ENCODE peak calls at places on chromosomes 2 and 18, in five cellular contexts. H is stomach, U is H1, P is prostate gland, J is SK-N-MC. G is an unnamed sample.

GRCh38 chr2:144889348-144889747 is 369.4 kb upstream of the ZEB2 start:
- DNase-seq in J (no peak), P (no peak), H (no peak), U (no peak), G (no peak)

GRCh38 chr18:23228102-23229051 is 93.1 kb downstream of the CABLES1 start:
- DNase-seq in H (no peak), U (no peak), P (no peak), J (no peak), G (no peak)

GRCh38 chr2:239811001-239811798 is 213.9 kb downstream of the NDUFA10 start:
- DNase-seq in P (no peak), H (peak), J (no peak), U (no peak), G (no peak)

GRCh38 chr2:20145497-20146193 is 79.3 kb downstream of the SDC1 start:
- DNase-seq in U (no peak), J (no peak), P (no peak), H (peak), G (no peak)

GRCh38 chr2:216773072-216773471 is 77.7 kb upstream of the IGFBP5 start:
- DNase-seq in U (no peak), P (no peak), J (no peak), H (no peak), G (no peak)

GRCh38 chr18:33660696-33661310 is 82.8 kb downstream of the ASXL3 start:
- DNase-seq in P (no peak), J (no peak), H (no peak), U (no peak), G (no peak)

GRCh38 chr2:99420751-99421299 is 69.0 kb downstream of the REV1 start:
- DNase-seq in J (no peak), H (no peak), U (no peak), P (no peak), G (no peak)

GRCh38 chr2:16321872-16322271 is 343.8 kb downstream of the CYRIA start:
- DNase-seq in H (no peak), J (no peak), U (no peak), P (no peak), G (no peak)

GRCh38 chr2:234564719-234565118 is 67.8 kb upstream of the ARL4C start:
- DNase-seq in P (no peak), J (peak), U (no peak), H (no peak), G (no peak)

GRCh38 chr2:20673686-20674308 is 6.9 kb downstream of the GDF7 start:
- DNase-seq in H (no peak), P (no peak), J (no peak), U (no peak), G (no peak)

GRCh38 chr2:191607101-191607500 is 70.8 kb upstream of the NABP1 start:
- DNase-seq in P (no peak), J (no peak), H (no peak), U (no peak), G (no peak)

GRCh38 chr18:3771121-3771971 is 321.4 kb downstream of the TGIF1 start:
- DNase-seq in J (peak), P (peak), U (peak), H (peak), G (peak)

GRCh38 chr2:112343827-112344585 is 68.6 kb downstream of the ZC3H6 start:
- DNase-seq in H (no peak), U (no peak), P (no peak), J (no peak), G (no peak)

GRCh38 chr2:158100411-158100810 is 1.3 kb upstream of the UPP2 start:
- DNase-seq in J (no peak), U (no peak), P (no peak), H (no peak), G (no peak)

GRCh38 chr2:84924173-84925106 is 19.0 kb downstream of the TMSB10 start:
- DNase-seq in J (no peak), U (no peak), P (no peak), H (peak), G (no peak)

GRCh38 chr2:96788393-96789244 is 27.4 kb upstream of the CNNM3 start:
- DNase-seq in U (no peak), J (no peak), H (peak), P (no peak), G (no peak)

GRCh38 chr2:201298462-201298861 is 38.1 kb downstream of the CASP8 start:
- DNase-seq in J (no peak), U (no peak), P (no peak), H (no peak), G (no peak)

GRCh38 chr2:170770008-170770303 is 222 bp upstream of the ERICH2 start:
- DNase-seq in U (no peak), J (no peak), P (no peak), H (no peak), G (no peak)

GRCh38 chr2:241443486-241444223 is 64.7 kb downstream of the STK25 start:
- DNase-seq in U (no peak), P (no peak), H (peak), J (peak), G (no peak)

DNA sequence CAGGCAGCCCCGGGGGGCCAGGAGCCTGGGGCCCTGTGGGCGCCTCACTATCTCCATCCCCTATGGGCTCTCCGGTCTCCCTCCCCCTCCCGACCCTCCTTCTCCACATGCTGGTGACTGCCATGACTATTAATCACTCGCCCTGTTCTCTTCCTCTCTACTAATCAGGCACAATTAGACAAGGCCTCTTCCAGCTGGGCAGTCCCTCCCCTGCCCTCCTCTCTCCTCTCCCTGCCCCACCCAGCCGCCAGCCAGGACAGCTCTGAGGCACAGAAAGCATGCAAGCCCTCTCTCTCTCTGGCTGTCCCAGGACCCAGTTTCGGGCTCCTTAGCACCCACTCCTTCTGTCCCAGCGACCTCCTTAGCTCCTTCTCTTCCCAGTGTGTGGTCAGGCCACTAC is 5.8 kb downstream of the ASIC4 start:
- DNase-seq in J (no peak), U (no peak), P (no peak), H (no peak), G (no peak)
- H3K27ac ChIP-seq in J (no peak), U (no peak), P (no peak), H (no peak), G (no peak)

GRCh38 chr18:8617907-8618306 is 8.7 kb downstream of the RAB12 start:
- DNase-seq in H (no peak), J (no peak), U (no peak), P (no peak), G (no peak)
- TF ChIP-seq POLR2AphosphoS5 in H (no peak), J (no peak), U (no peak), P (no peak), G (no peak)

DNA sequence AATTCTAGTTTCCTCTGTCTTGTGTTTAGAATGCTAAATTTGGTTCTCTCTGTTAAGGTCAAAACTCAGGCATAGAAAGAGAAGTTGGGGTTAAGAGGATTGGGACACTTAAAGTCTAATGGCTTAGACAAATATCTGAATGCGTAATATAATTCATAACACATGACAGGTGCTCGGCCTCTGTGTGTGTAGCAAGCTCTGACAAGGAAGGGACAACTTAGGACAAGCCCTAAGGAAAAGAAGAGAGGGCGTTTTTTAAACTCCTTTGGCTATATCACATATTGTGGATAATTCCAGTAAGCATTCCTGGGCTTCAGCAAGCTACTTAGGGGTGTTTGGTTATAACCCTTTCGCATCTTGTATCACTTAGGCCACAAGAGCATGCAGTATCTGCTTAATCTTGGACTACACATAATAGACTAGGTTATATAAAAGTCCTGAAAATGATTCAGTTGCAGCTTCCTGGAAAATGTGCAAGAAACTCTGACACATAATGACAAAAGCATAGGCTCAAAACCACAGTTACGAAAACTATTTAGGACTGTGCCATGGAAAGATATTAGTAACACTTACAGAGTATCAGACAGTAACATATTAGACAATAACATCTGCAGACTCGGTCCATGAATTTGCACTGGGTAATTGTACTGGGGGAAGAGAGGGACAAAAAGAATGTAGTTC is 16.0 kb upstream of the CREB1 start:
- DNase-seq in H (no peak), U (no peak), J (no peak), P (no peak), G (peak)
- H3K27ac ChIP-seq in H (no peak), U (no peak), J (no peak), P (no peak), G (no peak)

GRCh38 chr2:73141896-73142295 is 29.1 kb upstream of the RAB11FIP5 start:
- DNase-seq in U (no peak), H (no peak), J (no peak), P (no peak), G (no peak)
- TF ChIP-seq POLR2AphosphoS5 in U (no peak), H (no peak), J (no peak), P (no peak), G (no peak)

DNA sequence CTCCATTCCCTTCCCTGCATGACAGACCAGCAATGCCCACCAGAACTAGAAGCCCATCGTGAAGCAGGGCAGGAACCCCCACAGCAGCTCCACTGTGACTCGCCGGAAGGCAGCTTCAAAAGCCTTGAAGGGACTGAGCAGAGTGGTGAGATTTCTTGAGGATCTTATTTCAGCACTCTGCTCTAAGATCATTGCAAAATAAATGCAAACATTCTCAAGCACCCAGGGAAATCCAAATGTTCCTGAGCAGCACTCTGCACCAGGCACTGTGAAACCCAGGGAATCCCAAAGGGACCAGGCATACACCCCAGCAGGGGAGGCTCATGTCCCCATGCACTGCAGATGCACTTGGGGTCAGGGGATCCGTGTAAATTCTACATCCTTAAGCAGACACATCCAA is 518.0 kb upstream of the SMIM21 start:
- DNase-seq in U (no peak), H (no peak), P (no peak), J (no peak), G (no peak)
- H3K27ac ChIP-seq in U (no peak), H (no peak), P (no peak), J (no peak), G (no peak)

GRCh38 chr18:79380816-79381806 is 14.6 kb upstream of the NFATC1 start:
- DNase-seq in H (peak), J (no peak), P (peak), U (peak), G (no peak)
- TF ChIP-seq POLR2AphosphoS5 in H (no peak), J (no peak), P (no peak), U (no peak), G (peak)

DNA sequence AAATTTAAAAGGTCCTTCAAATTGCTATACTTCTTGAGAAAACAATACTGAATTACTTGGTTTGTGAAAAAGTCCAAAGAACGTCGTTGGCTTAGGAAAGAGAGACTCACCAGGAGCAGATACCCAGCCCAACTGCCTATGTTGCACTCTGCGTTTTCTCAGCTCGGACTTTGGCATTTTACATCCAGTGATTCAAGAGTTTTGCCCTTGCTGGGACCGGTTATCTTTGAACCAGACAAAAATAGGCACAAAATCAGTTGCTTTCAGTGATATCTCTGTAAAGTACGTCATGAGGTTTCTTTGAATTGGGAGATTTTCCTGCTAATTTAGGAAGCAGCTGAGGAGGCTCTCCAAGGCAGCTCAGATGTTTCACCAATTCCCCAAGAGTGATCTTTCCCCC is 29.3 kb downstream of the FHOD3 start:
- DNase-seq in J (no peak), U (no peak), P (no peak), H (no peak), G (no peak)
- H3K27ac ChIP-seq in J (no peak), U (no peak), P (no peak), H (no peak), G (no peak)

GRCh38 chr2:196988599-196988998 is 62.1 kb upstream of the PGAP1 start:
- DNase-seq in H (no peak), J (no peak), U (no peak), P (no peak), G (no peak)

GRCh38 chr2:196985524-196986183 is 59.1 kb upstream of the PGAP1 start:
- DNase-seq in H (no peak), J (no peak), U (no peak), P (no peak), G (no peak)

GRCh38 chr2:196989496-196989895 is 63.0 kb upstream of the PGAP1 start:
- DNase-seq in J (no peak), U (no peak), P (no peak), H (no peak), G (no peak)

GRCh38 chr2:196987298-196987653 is 60.8 kb upstream of the PGAP1 start:
- DNase-seq in J (no peak), U (no peak), P (no peak), H (no peak), G (no peak)

DNA sequence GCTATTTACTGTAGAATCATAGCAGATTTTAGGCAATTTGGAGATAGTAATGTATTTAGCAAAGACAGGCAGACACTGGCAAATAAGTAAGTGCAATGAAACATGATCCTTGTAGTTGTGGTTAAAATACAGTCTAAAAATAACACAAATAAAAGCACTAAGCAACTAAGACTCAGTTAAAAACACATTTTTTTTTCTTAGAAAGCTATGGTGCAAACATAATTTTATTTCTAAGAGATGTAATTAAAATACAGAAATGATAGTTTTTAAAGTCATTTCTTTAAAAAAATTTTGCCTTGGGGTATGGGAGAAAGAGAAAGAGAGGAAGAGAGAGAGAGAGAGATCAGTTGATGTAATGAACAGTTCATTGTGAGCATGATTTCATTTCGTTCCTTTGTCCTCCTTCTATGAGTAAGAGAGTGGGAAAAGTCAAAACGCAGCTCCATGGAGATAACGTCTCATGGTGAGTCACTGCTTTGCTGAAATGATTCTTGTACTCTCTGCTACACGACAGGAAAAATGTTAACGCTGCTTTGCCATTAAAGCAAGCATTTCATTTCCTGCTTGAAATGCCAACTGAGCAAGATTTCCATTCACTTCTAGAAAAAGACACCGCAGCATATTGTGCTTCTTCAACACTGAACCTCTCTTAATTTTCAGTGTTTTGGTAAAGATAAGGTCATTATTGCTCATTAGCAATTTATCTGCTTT is 61.3 kb upstream of the PGAP1 start:
- DNase-seq in U (no peak), J (peak), H (no peak), P (peak), G (peak)
- TF ChIP-seq POLR2AphosphoS5 in U (no peak), J (peak), H (peak), P (no peak), G (no peak)

G was measured in Panc1.